ENCODE peak calls at places on chromosomes 16 and 17, in seven cellular contexts. W is cardiac muscle cell, V is mammary epithelial cell, Y is left ventricle myocardium inferior, B is PC-9, I is mucosa of descending colon, G is MM.1S. O is an unnamed sample.

GRCh38 chr17:57889892-57890856 is 40.3 kb upstream of the MRPS23 start:
- DNase-seq in W (peak; percentile 88), V (peak; percentile 49), Y (peak; percentile 85), B (peak; percentile 85), I (no peak), G (no peak), O (peak; percentile 61)

GRCh38 chr17:58516644-58517377 is 2.4 kb upstream of the MTMR4 start:
- DNase-seq in W (no peak), V (no peak), Y (no peak), B (no peak), I (peak; percentile 72), G (no peak), O (no peak)

GRCh38 chr16:692356-693108 is 2.3 kb upstream of the WDR24 start:
- DNase-seq in W (no peak), V (no peak), Y (no peak), B (no peak), I (no peak), G (no peak), O (no peak)

GRCh38 chr17:61848896-61849295 is 14.4 kb downstream of the BRIP1 start:
- DNase-seq in W (no peak), V (no peak), Y (no peak), B (no peak), I (no peak), G (no peak), O (no peak)

GRCh38 chr16:26598989-26599785 is 467.5 kb upstream of the C16orf82 start:
- DNase-seq in W (no peak), V (no peak), Y (no peak), B (no peak), I (no peak), G (no peak), O (no peak)

GRCh38 chr16:85553436-85554113 is 59.5 kb upstream of the GSE1 start:
- DNase-seq in W (peak; percentile 78), V (peak; percentile 41), Y (peak; percentile 75), B (peak; percentile 68), I (peak; percentile 74), G (peak; percentile 48), O (no peak)

GRCh38 chr17:51640108-51640622 is 379.8 kb downstream of the UTP18 start:
- DNase-seq in W (no peak), V (peak; percentile 17), Y (no peak), B (peak; percentile 0), I (no peak), G (no peak), O (peak; percentile 88)

GRCh38 chr17:4142107-4142900 is 526 bp downstream of the ZZEF1 start:
- DNase-seq in W (peak; percentile 44), V (no peak), Y (peak; percentile 24), B (no peak), I (peak; percentile 54), G (peak; percentile 32), O (no peak)

GRCh38 chr17:77645441-77646430 is 312.8 kb upstream of the TNRC6C start:
- DNase-seq in W (peak; percentile 60), V (no peak), Y (no peak), B (no peak), I (no peak), G (no peak), O (no peak)

GRCh38 chr16:68079616-68080344 is 5.4 kb upstream of the NFATC3 start:
- DNase-seq in W (peak; percentile 68), V (no peak), Y (peak; percentile 83), B (no peak), I (peak; percentile 92), G (no peak), O (no peak)

GRCh38 chr16:305916-306315 is 23.0 kb downstream of the PDIA2 start:
- DNase-seq in W (no peak), V (no peak), Y (no peak), B (no peak), I (no peak), G (no peak), O (peak; percentile 82)

GRCh38 chr16:709651-710499 is 4.3 kb upstream of the FBXL16 start:
- DNase-seq in W (peak; percentile 85), V (no peak), Y (no peak), B (peak; percentile 66), I (no peak), G (no peak), O (peak; percentile 49)

GRCh38 chr16:87263418-87264052 is 53.7 kb downstream of the C16orf95 start:
- DNase-seq in W (no peak), V (no peak), Y (no peak), B (peak; percentile 11), I (peak; percentile 14), G (no peak), O (no peak)

GRCh38 chr17:45648642-45649041 is 135.5 kb upstream of the CRHR1 start:
- DNase-seq in W (no peak), V (no peak), Y (no peak), B (no peak), I (no peak), G (no peak), O (peak; percentile 32)

GRCh38 chr17:80071116-80071980 is 30.0 kb upstream of the GAA start:
- DNase-seq in W (peak; percentile 75), V (no peak), Y (peak; percentile 43), B (no peak), I (peak; percentile 43), G (no peak), O (no peak)

GRCh38 chr16:23663918-23664317 is 14.8 kb upstream of the PLK1 start:
- DNase-seq in W (no peak), V (no peak), Y (no peak), B (no peak), I (no peak), G (no peak), O (no peak)

GRCh38 chr17:7144203-7144602 is 29.6 kb upstream of the ASGR2 start:
- DNase-seq in W (no peak), V (no peak), Y (no peak), B (no peak), I (no peak), G (no peak), O (no peak)

GRCh38 chr16:65229191-65229662 is 107.4 kb upstream of the CDH11 start:
- DNase-seq in W (peak; percentile 50), V (no peak), Y (no peak), B (no peak), I (no peak), G (no peak), O (no peak)

GRCh38 chr16:2194166-2194834 is 2.1 kb downstream of the CASKIN1 start:
- DNase-seq in W (peak; percentile 27), V (peak; percentile 50), Y (no peak), B (peak; percentile 48), I (no peak), G (no peak), O (no peak)

GRCh38 chr17:83190601-83191387 is 111.4 kb downstream of the METRNL start:
- DNase-seq in W (no peak), V (no peak), Y (no peak), B (no peak), I (no peak), G (no peak), O (no peak)

GRCh38 chr17:38907930-38908675 is 17.3 kb upstream of the LASP1NB start:
- DNase-seq in W (no peak), V (no peak), Y (peak; percentile 2), B (no peak), I (no peak), G (no peak), O (peak; percentile 8)
- TF ChIP-seq CTCF in W (no peak), V (no peak), Y (no peak), B (no peak), I (no peak), G (no peak), O (no peak)

GRCh38 chr17:44396946-44397345 is 7.5 kb upstream of the ITGA2B start:
- DNase-seq in W (no peak), V (no peak), Y (no peak), B (no peak), I (no peak), G (no peak), O (no peak)

GRCh38 chr17:44398692-44399691 is 9.5 kb upstream of the ITGA2B start:
- DNase-seq in W (no peak), V (no peak), Y (no peak), B (no peak), I (no peak), G (no peak), O (no peak)

GRCh38 chr17:44400226-44400847 is 10.9 kb upstream of the ITGA2B start:
- DNase-seq in W (peak; percentile 47), V (no peak), Y (no peak), B (no peak), I (no peak), G (peak; percentile 13), O (peak; percentile 18)

GRCh38 chr17:44394833-44395232 is 5.4 kb upstream of the ITGA2B start:
- DNase-seq in W (no peak), V (no peak), Y (no peak), B (no peak), I (no peak), G (no peak), O (no peak)

GRCh38 chr17:44397479-44398440 is 8.3 kb upstream of the ITGA2B start:
- DNase-seq in W (no peak), V (no peak), Y (no peak), B (no peak), I (no peak), G (no peak), O (no peak)
- H3K36me3 ChIP-seq in W (peaks cover 21% of the 10 kb centered on the region), V (peaks cover 17% of the 10 kb centered on the region), Y (peaks cover 69% of the 10 kb centered on the region), B (peaks cover 7% of the 10 kb centered on the region), I (no peaks in the 10 kb centered on the region), G (peaks cover 4% of the 10 kb centered on the region), O (peaks cover 27% of the 10 kb centered on the region)

GRCh38 chr16:62205459-62205858 is 169.2 kb upstream of the CDH8 start:
- DNase-seq in W (no peak), V (no peak), Y (no peak), B (no peak), I (no peak), G (no peak), O (no peak)
- TF ChIP-seq CTCF in W (no peak), V (no peak), Y (no peak), B (peak; percentile 19), I (no peak), G (no peak), O (no peak)

GRCh38 chr17:75178453-75178852 is 4.3 kb downstream of the SUMO2 start:
- DNase-seq in W (no peak), V (no peak), Y (peak; percentile 1), B (no peak), I (no peak), G (no peak), O (no peak)
- H3K36me3 ChIP-seq in W (peaks cover 37% of the 10 kb centered on the region), V (peaks cover 27% of the 10 kb centered on the region), Y (peaks cover 70% of the 10 kb centered on the region), B (peaks cover 42% of the 10 kb centered on the region), I (no peaks in the 10 kb centered on the region), G (peaks cover 18% of the 10 kb centered on the region), O (peaks cover 5% of the 10 kb centered on the region)

DNA sequence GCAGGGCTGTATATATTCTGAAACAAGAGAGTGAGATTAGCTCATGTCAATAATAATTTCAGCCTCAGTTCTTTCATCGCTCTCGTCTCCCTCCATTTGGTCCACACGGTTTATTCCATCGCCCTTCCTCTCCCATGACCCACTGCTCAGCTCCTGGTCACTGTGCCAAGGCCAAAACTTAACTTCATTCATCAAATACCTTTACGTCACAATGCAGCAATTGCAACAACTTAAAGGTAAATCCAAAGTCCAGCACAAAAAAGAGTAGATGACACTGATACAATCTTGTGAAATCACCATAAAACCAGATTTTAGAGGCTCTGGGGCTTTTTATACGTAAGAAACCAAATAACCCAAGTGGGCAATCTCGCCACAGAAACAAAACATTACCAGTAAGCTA is 72.0 kb downstream of the ANKRD11 start:
- DNase-seq in W (no peak), V (no peak), Y (no peak), B (no peak), I (no peak), G (no peak), O (no peak)
- TF ChIP-seq CTCF in W (no peak), V (no peak), Y (no peak), B (no peak), I (no peak), G (no peak), O (no peak)

GRCh38 chr17:38898291-38898679 is 27.1 kb upstream of the LASP1NB start:
- DNase-seq in W (no peak), V (no peak), Y (no peak), B (peak; percentile 52), I (peak; percentile 62), G (peak; percentile 58), O (no peak)
- H3K36me3 ChIP-seq in W (no peaks in the 10 kb centered on the region), V (peaks cover 12% of the 10 kb centered on the region), Y (peaks cover 15% of the 10 kb centered on the region), B (peaks cover 12% of the 10 kb centered on the region), I (peaks cover 4% of the 10 kb centered on the region), G (no peaks in the 10 kb centered on the region), O (peaks cover 33% of the 10 kb centered on the region)